ENCODE peak calls at places on chromosomes 7 and 10, in five cellular contexts. F is SK-N-SH, J is HepG2, V is spleen, D is stomach. N is an unnamed sample.

GRCh38 chr7:50742401-50742800 is 40.3 kb downstream of the GRB10 start:
- DNase-seq in J (no peak), V (no peak), D (no peak), F (no peak), N (no peak)

GRCh38 chr10:119453313-119453712 is 89.2 kb downstream of the RGS10 start:
- DNase-seq in V (no peak), F (no peak), J (no peak), D (no peak), N (no peak)

GRCh38 chr10:34698979-34699378 is 116.1 kb downstream of the PARD3 start:
- DNase-seq in F (no peak), D (no peak), J (no peak), V (no peak), N (no peak)

GRCh38 chr7:69781412-69781846 is 183.2 kb downstream of the AUTS2 start:
- DNase-seq in F (no peak), J (no peak), D (no peak), V (no peak), N (peak)

GRCh38 chr7:129845178-129845971 is 107.4 kb downstream of the UBE2H start:
- DNase-seq in D (no peak), F (no peak), V (no peak), J (no peak), N (no peak)

GRCh38 chr7:94394399-94395140 is at the start of gene COL1A2:
- DNase-seq in F (peak), D (peak), J (no peak), V (peak), N (no peak)

GRCh38 chr10:120538091-120538490 is 81.1 kb downstream of the PLPP4 start:
- DNase-seq in D (no peak), J (no peak), F (no peak), V (no peak), N (no peak)

GRCh38 chr10:45553155-45553554 is 119.4 kb downstream of the ZFAND4 start:
- DNase-seq in V (no peak), D (no peak), F (no peak), J (no peak), N (no peak)

GRCh38 chr7:107661081-107661864 is 645 bp downstream of the SLC26A4 start:
- DNase-seq in J (peak), V (peak), D (peak), F (peak), N (peak)

GRCh38 chr10:2895616-2896196 is 171.6 kb upstream of the PFKP start:
- DNase-seq in F (no peak), D (no peak), J (no peak), V (no peak), N (no peak)

GRCh38 chr10:30662809-30663208 is 33.3 kb upstream of the LYZL2 start:
- DNase-seq in V (no peak), J (no peak), F (no peak), D (no peak), N (no peak)

GRCh38 chr7:16046045-16046444 is 359.6 kb upstream of the MEOX2 start:
- DNase-seq in V (no peak), J (no peak), D (no peak), F (no peak), N (no peak)

GRCh38 chr10:65328486-65328885 is 1597.3 kb upstream of the LRRTM3 start:
- DNase-seq in J (no peak), D (no peak), F (no peak), V (no peak), N (no peak)

GRCh38 chr7:87219545-87220025 is at the start of gene TMEM243:
- DNase-seq in D (peak), F (peak), J (peak), V (peak), N (peak)

GRCh38 chr7:26326211-26326610 is 34.5 kb downstream of the SNX10 start:
- DNase-seq in F (no peak), V (no peak), J (no peak), D (no peak), N (no peak)

GRCh38 chr7:123961731-123962130 is 36.7 kb downstream of the SPAM1 start:
- DNase-seq in J (no peak), V (no peak), D (no peak), F (no peak), N (no peak)

GRCh38 chr10:93806882-93807281 is 49.1 kb downstream of the LGI1 start:
- DNase-seq in J (no peak), F (no peak), V (no peak), D (no peak), N (no peak)

GRCh38 chr7:75614390-75614789 is 122.3 kb downstream of the SPDYE5 start:
- DNase-seq in V (no peak), F (no peak), D (no peak), J (no peak), N (no peak)

GRCh38 chr10:30106987-30107386 is 47.6 kb upstream of the JCAD start:
- DNase-seq in D (no peak), J (no peak), V (no peak), F (no peak), N (no peak)

GRCh38 chr7:156019308-156019707 is 207.0 kb upstream of the SHH start:
- DNase-seq in F (no peak), V (no peak), J (no peak), D (no peak), N (no peak)

GRCh38 chr10:6406220-6407033 is 173.6 kb downstream of the PRKCQ start:
- DNase-seq in F (peak), D (no peak), J (peak), V (no peak), N (no peak)

GRCh38 chr10:6033954-6034353 is 28.2 kb downstream of the IL2RA start:
- DNase-seq in V (no peak), D (no peak), J (no peak), F (no peak), N (no peak)

GRCh38 chr10:56269181-56269580 is 91.9 kb downstream of the ZWINT start:
- DNase-seq in D (no peak), F (peak), J (no peak), V (no peak), N (no peak)

GRCh38 chr10:34046651-34047050 is 712.2 kb upstream of the NRP1 start:
- DNase-seq in F (no peak), J (no peak), V (no peak), D (no peak), N (no peak)

GRCh38 chr7:4799508-4800268 is 24.3 kb downstream of the AP5Z1 start:
- DNase-seq in D (no peak), F (no peak), V (no peak), J (no peak), N (no peak)

GRCh38 chr10:9504227-9504626 is 1449.7 kb downstream of the GATA3 start:
- DNase-seq in J (no peak), V (no peak), F (no peak), D (no peak), N (no peak)

GRCh38 chr7:44396498-44396897 is 71.1 kb upstream of the CAMK2B start:
- DNase-seq in V (no peak), D (no peak), J (no peak), F (no peak), N (no peak)

GRCh38 chr10:34299105-34299611 is 515.9 kb downstream of the PARD3 start:
- DNase-seq in D (no peak), F (no peak), J (no peak), V (no peak), N (no peak)

GRCh38 chr7:30065746-30066145 is 37.5 kb downstream of the PLEKHA8 start:
- DNase-seq in F (no peak), D (no peak), V (no peak), J (no peak), N (no peak)

GRCh38 chr7:311131-311680 is 21.2 kb downstream of the FOXL3 start:
- DNase-seq in F (peak), V (peak), J (no peak), D (no peak), N (no peak)

GRCh38 chr10:29131952-29132820 is 156.7 kb upstream of the LYZL1 start:
- DNase-seq in J (peak), F (no peak), V (no peak), D (no peak), N (no peak)

GRCh38 chr10:80517416-80518142 is 20.1 kb upstream of the SH2D4B start:
- DNase-seq in F (no peak), J (no peak), V (peak), D (no peak), N (no peak)
- TF ChIP-seq POLR2AphosphoS5 in F (no peak), J (no peak), V (peak), D (no peak), N (no peak)

GRCh38 chr10:91907914-91908357 is 1.4 kb downstream of the FGFBP3 start:
- DNase-seq in F (no peak), V (no peak), D (no peak), J (no peak), N (no peak)

GRCh38 chr10:91907033-91907594 is 2.2 kb downstream of the FGFBP3 start:
- DNase-seq in V (no peak), D (no peak), F (no peak), J (no peak), N (no peak)

GRCh38 chr10:91901784-91902677 is 7.3 kb downstream of the FGFBP3 start:
- DNase-seq in J (peak), V (no peak), F (no peak), D (peak), N (peak)
- TF ChIP-seq POLR2AphosphoS5 in J (no peak), V (no peak), F (peak), D (no peak), N (peak)

DNA sequence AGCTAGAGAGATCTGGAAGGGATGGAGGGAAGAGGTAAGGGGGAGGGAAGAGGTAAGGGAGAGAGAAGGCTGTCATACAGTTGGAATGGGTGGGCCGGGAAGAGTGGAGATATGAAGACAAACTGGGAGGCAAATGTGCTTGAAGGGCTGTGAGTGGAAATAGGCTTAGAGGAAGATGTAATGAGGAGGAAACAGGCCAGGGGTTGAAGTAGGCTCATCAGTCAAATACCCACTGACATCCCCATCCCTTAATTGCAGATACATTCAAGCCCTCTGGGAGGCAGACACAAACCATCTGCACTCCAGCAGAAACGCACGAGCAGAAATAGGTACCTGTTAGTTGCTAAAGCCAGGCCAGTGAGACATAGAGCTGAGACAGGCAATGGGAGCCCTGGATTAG is 2.1 kb downstream of the SYNPO2L start:
- DNase-seq in J (peak), V (no peak), D (no peak), F (no peak), N (peak)
- TF ChIP-seq POLR2AphosphoS5 in J (no peak), V (no peak), D (no peak), F (no peak), N (peak)

GRCh38 chr7:2824678-2825461 is 19.2 kb downstream of the GNA12 start:
- DNase-seq in J (no peak), D (no peak), V (no peak), F (no peak), N (no peak)

GRCh38 chr7:2821842-2822507 is 22.1 kb downstream of the GNA12 start:
- DNase-seq in F (no peak), V (no peak), J (no peak), D (no peak), N (no peak)

GRCh38 chr7:2825595-2826227 is 18.4 kb downstream of the GNA12 start:
- DNase-seq in V (no peak), J (no peak), D (no peak), F (no peak), N (no peak)

GRCh38 chr7:2823124-2823523 is 21.0 kb downstream of the GNA12 start:
- DNase-seq in F (no peak), V (no peak), D (no peak), J (no peak), N (no peak)

DNA sequence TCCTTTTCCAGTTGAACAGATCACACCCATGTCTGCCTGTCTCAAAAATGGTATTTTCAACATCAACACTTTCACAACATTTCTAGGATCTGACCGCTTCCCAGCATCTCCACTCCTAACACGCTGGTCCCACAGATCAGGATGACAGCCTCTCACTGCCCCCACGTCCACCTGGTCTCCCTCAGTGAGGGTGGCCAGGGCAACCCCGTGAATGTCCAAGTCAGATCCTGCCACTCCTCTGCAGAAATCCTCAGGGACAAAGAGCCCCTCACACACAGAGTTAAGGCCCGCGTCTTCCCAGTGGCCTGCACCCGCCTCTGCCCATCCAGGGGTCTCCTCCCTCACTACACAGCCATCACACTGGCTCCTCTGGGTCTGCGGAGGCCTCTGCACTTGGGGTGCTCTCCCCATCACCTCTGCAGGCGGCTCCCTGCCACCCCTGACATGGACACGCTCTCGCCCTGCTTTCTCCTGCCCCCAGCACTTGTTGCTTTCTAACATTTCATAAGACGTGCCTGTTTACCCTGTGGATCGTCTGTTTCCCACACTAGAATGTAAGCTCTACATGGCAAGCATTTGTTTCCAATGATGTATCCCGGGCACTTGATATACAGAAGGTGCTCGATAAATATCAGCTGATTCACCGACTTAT is 20.0 kb downstream of the GNA12 start:
- DNase-seq in D (no peak), J (no peak), V (no peak), F (no peak), N (no peak)
- TF ChIP-seq POLR2AphosphoS5 in D (no peak), J (no peak), V (no peak), F (no peak), N (no peak)

DNA sequence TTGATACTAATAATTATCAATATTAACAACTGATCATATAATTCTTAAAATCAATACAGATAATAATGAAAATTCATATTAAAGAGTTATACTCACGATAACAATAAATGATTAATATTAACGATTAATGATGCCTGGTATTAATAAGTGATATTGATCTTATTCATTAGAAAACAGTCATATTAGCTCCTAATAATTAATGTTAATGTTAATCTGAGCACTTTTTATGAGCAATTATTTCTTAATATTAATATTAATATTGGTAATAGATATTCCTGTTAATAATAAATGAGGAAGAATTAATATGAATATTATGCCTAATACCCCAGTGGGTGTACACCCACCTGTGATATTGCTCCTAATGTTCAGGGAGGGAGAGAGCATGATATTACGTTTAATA is 23.6 kb downstream of the MEIG1 start:
- DNase-seq in F (no peak), V (no peak), D (no peak), J (no peak), N (no peak)
- TF ChIP-seq POLR2AphosphoS5 in F (no peak), V (no peak), D (no peak), J (no peak), N (no peak)

DNA sequence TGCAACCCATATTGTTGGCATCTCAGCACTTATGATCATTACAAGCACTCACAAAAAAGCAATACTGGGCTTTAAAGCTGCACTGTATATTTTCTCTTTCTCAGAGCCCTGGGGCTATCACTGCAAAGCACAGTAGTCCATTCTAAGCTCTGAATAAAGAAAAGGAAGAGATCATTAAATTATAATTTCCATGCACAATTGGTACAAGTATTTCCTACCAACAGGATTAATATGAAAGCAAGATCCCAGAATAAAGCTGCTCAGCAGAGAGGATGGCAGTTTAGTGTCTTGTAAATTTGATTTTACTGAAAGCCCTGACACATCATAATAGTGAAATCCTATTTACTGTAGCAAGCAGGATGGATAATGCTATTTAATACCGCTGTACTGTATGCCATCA is 205.3 kb downstream of the CHCHD3 start:
- DNase-seq in J (no peak), V (no peak), F (no peak), D (no peak), N (no peak)
- TF ChIP-seq POLR2AphosphoS5 in J (no peak), V (no peak), F (no peak), D (no peak), N (no peak)

GRCh38 chr7:153404781-153405279 is 645.3 kb downstream of the ACTR3B start:
- DNase-seq in V (no peak), D (no peak), F (no peak), J (no peak), N (no peak)

GRCh38 chr7:153406486-153406872 is 645.7 kb upstream of the DPP6 start:
- DNase-seq in D (no peak), F (no peak), J (no peak), V (no peak), N (no peak)

GRCh38 chr7:153408360-153409335 is 643.5 kb upstream of the DPP6 start:
- DNase-seq in V (no peak), F (no peak), J (no peak), D (no peak), N (no peak)

GRCh38 chr7:153405704-153406485 is 646.3 kb upstream of the DPP6 start:
- DNase-seq in V (no peak), F (no peak), J (no peak), D (no peak), N (no peak)

GRCh38 chr7:153407291-153408046 is 644.7 kb upstream of the DPP6 start:
- DNase-seq in F (no peak), D (no peak), V (no peak), J (no peak), N (no peak)
- TF ChIP-seq POLR2AphosphoS5 in F (no peak), D (no peak), V (no peak), J (no peak), N (no peak)

GRCh38 chr10:1476106-1476803 is 261.1 kb downstream of the ADARB2 start:
- DNase-seq in J (no peak), V (no peak), D (no peak), F (no peak), N (no peak)
- TF ChIP-seq POLR2AphosphoS5 in J (no peak), V (no peak), D (no peak), F (no peak), N (no peak)

DNA sequence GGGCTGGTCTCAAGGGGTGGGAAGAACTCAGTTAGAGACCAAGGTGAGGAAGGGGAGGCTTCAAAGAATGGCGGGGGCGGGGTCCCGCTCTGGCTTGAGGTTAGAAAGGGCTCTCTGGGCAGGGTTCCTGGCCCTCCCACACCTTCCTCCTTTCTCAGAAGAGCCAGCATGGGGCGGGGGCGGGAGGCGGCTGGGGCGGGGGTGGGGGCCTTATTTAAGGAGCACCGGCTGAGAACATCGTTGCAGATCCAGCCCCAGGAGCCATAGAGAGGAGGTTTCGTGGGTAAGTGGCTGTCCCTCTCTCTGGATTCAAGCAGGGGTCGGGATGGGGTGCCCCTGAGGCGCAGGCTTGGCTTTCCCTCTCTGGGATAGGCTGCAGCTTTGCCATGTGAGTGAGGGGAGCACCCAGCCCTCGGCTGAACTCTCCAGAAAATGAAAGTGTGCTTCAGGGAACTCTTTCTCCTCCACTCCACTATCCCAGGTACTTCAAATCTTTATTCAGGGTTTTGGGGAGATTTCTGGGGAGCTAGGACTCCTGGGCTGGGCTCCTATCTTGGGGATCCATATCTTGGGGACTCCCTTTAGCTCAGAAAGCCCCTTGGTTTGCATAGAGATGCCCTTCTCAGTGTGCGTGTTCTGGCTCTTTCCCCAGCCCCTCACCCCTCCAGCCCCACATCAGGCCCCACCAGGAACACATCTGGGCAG is 3.3 kb upstream of the CUEDC2 start:
- DNase-seq in F (no peak), J (no peak), V (no peak), D (no peak), N (no peak)
- TF ChIP-seq POLR2AphosphoS5 in F (no peak), J (peak), V (no peak), D (no peak), N (no peak)

GRCh38 chr10:86846088-86846487 is 89.7 kb downstream of the BMPR1A start:
- DNase-seq in J (no peak), V (no peak), F (no peak), D (no peak), N (no peak)
- TF ChIP-seq POLR2AphosphoS5 in J (no peak), V (no peak), F (no peak), D (no peak), N (no peak)